ENCODE peak calls at places on chromosomes 13 and 19, in eight cellular contexts. R is esophagus squamous epithelium, W is vagina, T is RWPE1, J is uterus, H is heart left ventricle, B is heart right ventricle, K is AG04450. X is an unnamed sample.

GRCh38 chr19:8208119-8208709 is 956 bp upstream of the CERS4 start:
- DNase-seq in R (no peak), W (no peak), T (no peak), J (peak; percentile 34), H (no peak), B (no peak), K (no peak), X (no peak)

GRCh38 chr19:31139871-31140505 is 209.2 kb downstream of the TSHZ3 start:
- DNase-seq in R (no peak), W (no peak), T (peak; percentile 30), J (no peak), H (no peak), B (no peak), K (peak; percentile 45), X (no peak)

GRCh38 chr19:47124937-47125668 is 5.5 kb upstream of the SAE1 start:
- DNase-seq in R (no peak), W (no peak), T (peak; percentile 55), J (no peak), H (no peak), B (no peak), K (no peak), X (no peak)

GRCh38 chr13:27257233-27257568 is 5.8 kb downstream of the RPL21 start:
- DNase-seq in R (no peak), W (peak; percentile 49), T (no peak), J (no peak), H (no peak), B (no peak), K (no peak), X (no peak)

GRCh38 chr13:50396001-50396400 is 380.8 kb downstream of the KCNRG start:
- DNase-seq in R (no peak), W (peak; percentile 16), T (peak; percentile 72), J (no peak), H (no peak), B (no peak), K (no peak), X (no peak)

GRCh38 chr13:75635101-75635620 is 969 bp upstream of the LMO7 start:
- DNase-seq in R (no peak), W (no peak), T (no peak), J (peak; percentile 27), H (no peak), B (no peak), K (no peak), X (no peak)

GRCh38 chr13:33323766-33324525 is 38.4 kb upstream of the STARD13 start:
- DNase-seq in R (no peak), W (no peak), T (no peak), J (no peak), H (no peak), B (no peak), K (no peak), X (no peak)

GRCh38 chr19:38699647-38700349 is 44.5 kb downstream of the CAPN12 start:
- DNase-seq in R (no peak), W (no peak), T (no peak), J (no peak), H (no peak), B (no peak), K (no peak), X (no peak)

GRCh38 chr13:24208314-24208713 is 47.8 kb downstream of the SPATA13 start:
- DNase-seq in R (no peak), W (no peak), T (peak; percentile 52), J (no peak), H (no peak), B (no peak), K (peak; percentile 69), X (no peak)

DNA sequence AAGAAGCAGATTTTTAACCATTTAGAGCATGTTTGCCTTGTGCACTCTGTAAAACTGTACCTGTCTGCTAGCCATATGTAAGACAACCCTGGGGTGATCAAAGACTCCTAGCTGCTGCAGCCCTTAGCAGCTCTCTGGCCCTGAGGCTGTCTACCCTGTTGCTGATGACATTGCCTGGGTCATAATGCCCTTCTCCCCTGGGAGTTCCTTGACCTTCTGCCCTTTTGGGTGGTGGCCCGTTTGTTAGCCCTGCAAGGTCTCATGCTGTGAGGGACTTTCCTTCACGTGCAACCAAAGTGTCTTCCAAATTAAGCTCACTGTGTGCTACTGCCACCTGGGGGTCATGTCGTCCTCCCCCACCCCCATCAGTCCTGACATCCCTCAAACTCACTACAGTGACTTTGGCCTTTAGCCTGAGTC is 7.4 kb downstream of the GPC6 start:
- DNase-seq in R (no peak), W (no peak), T (no peak), J (no peak), H (no peak), B (no peak), K (no peak), X (no peak)
- TF ChIP-seq CTCF in R (no peak), W (no peak), T (no peak), J (no peak), H (no peak), B (no peak), K (no peak), X (no peak)

GRCh38 chr13:46354143-46355087 is 32.6 kb downstream of the RUBCNL start:
- DNase-seq in R (no peak), W (no peak), T (peak; percentile 90), J (no peak), H (no peak), B (no peak), K (peak; percentile 65), X (no peak)
- H3K27ac ChIP-seq in R (no peak overlapping the region), W (no peak overlapping the region), T (no peak overlapping the region), J (no peak overlapping the region), H (no peak overlapping the region), B (no peak overlapping the region), K (peak overlapping the region; percentile 66), X (peak overlapping the region; percentile 27)

GRCh38 chr19:18287836-18288772 is 6.7 kb upstream of the JUND start:
- DNase-seq in R (no peak), W (no peak), T (no peak), J (no peak), H (no peak), B (no peak), K (no peak), X (no peak)
- TF ChIP-seq CTCF in R (no peak), W (no peak), T (no peak), J (no peak), H (no peak), B (no peak), K (no peak), X (no peak)

DNA sequence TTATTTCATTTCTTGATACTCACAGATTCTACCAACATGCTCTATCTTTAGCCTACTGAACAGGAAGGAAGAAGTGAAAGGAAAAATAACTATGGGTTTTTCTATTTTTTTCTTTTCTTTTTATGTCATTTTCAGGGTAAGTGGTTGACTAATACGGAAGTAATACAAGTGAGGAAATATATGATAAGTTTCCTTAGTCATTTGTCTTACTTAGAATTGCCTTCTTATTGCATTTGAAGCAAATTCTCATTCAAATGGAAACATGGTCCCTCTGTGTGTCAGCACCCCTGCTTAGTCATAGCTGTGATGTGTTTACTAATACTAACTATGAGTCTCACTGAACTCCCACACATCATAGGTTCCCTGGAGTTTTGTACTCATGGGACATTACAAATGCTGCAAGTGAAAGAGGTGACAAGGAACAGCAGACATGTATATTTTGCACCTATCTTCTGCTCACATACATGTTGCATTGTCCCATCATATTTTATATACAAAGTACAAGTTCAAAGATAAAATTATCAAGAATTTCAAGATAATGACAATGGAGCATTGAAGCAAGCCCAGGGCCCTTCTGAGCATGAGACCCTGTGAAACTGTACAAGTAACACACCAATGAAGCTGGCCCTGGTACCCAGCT is 60.1 kb downstream of the DCT start:
- DNase-seq in R (no peak), W (no peak), T (no peak), J (no peak), H (no peak), B (no peak), K (peak; percentile 15), X (no peak)
- H3K27ac ChIP-seq in R (no peak overlapping the region), W (no peak overlapping the region), T (no peak overlapping the region), J (no peak overlapping the region), H (no peak overlapping the region), B (no peak overlapping the region), K (no peak overlapping the region), X (no peak overlapping the region)

GRCh38 chr19:11382898-11383705 is 1.0 kb downstream of the EPOR start:
- DNase-seq in R (no peak), W (no peak), T (no peak), J (no peak), H (peak; percentile 83), B (peak; percentile 45), K (no peak), X (peak; percentile 74)

GRCh38 chr19:11379857-11380350 is 4.2 kb downstream of the EPOR start:
- DNase-seq in R (no peak), W (no peak), T (no peak), J (no peak), H (no peak), B (no peak), K (no peak), X (no peak)

GRCh38 chr19:11380653-11381534 is 3.2 kb downstream of the EPOR start:
- DNase-seq in R (peak; percentile 75), W (peak; percentile 97), T (peak; percentile 100), J (peak; percentile 97), H (peak; percentile 95), B (peak; percentile 97), K (peak; percentile 80), X (peak; percentile 93)

GRCh38 chr19:11383706-11384048 is 437 bp downstream of the EPOR start:
- DNase-seq in R (no peak), W (no peak), T (no peak), J (no peak), H (no peak), B (no peak), K (no peak), X (no peak)

DNA sequence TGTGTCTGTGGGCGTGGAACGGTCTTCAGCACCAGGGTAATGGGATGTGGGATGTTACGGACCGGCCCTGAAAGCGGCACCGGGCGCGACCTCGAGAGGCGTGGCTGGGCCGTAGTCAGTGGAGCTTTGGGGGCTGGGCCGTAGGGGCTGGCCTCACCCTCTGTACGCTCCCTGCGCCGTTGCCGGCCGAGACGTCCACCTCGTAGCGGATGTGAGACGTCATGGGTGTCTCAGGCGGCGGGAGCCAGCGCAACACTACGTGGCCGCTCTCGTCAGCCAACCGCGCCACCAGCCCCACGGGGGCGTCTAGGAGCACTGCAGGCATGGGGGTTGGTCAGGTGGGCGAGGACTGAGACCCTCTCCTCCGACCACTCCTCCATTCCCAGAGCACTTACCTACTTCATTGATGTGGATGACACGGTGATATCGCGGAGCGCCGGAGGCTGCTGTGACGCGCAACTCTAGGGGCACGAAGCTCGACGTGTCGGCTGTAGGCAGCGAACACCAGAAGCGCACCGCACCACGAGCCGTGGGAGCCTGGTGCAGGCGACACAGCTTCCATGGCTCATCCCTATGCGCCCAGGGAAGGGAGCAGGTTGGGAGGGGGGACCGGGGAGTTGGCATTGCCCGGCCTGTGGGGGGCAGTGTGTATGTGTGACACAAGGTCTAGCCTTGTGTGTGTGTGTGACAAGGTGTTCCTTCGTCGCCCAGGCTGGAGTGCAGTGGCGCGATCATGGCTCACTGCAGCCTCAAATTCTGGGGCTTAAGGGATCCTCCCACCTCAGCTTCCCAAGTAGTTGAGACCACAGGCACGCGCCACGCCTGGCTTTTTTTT is 2.4 kb downstream of the EPOR start:
- DNase-seq in R (peak; percentile 60), W (no peak), T (peak; percentile 95), J (peak; percentile 64), H (peak; percentile 88), B (peak; percentile 75), K (no peak), X (peak; percentile 88)
- TF ChIP-seq CTCF in R (no peak), W (no peak), T (no peak), J (no peak), H (no peak), B (no peak), K (peak; percentile 16), X (no peak)

X was measured in left lung.